ENCODE peak calls at places on chromosomes 11 and 22, in ten cellular contexts. V, F, W, T, S, J, Z, O, E and K are unnamed samples.

GRCh38 chr11:64186205-64187165 is 514 bp downstream of the STIP1 start:
- DNase-seq in V (peak; percentile 20), F (no peak), W (no peak), T (peak; percentile 31), S (no peak), J (no peak), Z (peak; percentile 58), O (no peak), E (peak; percentile 34), K (no peak)

GRCh38 chr11:130177782-130178181 is 18.2 kb downstream of the ST14 start:
- DNase-seq in V (no peak), F (no peak), W (no peak), T (no peak), S (no peak), J (no peak), Z (no peak), O (no peak), E (no peak), K (no peak)

GRCh38 chr11:43923327-43924111 is 18.9 kb upstream of the C11orf96 start:
- DNase-seq in V (peak; percentile 46), F (no peak), W (peak; percentile 79), T (peak; percentile 67), S (no peak), J (peak; percentile 85), Z (no peak), O (no peak), E (no peak), K (no peak)

GRCh38 chr22:36208934-36209333 is 7.3 kb upstream of the APOL4 start:
- DNase-seq in V (no peak), F (no peak), W (no peak), T (no peak), S (no peak), J (no peak), Z (no peak), O (no peak), E (no peak), K (no peak)

GRCh38 chr11:15374418-15374817 is 259.7 kb downstream of the INSC start:
- DNase-seq in V (no peak), F (no peak), W (no peak), T (no peak), S (no peak), J (no peak), Z (no peak), O (no peak), E (no peak), K (no peak)

GRCh38 chr22:45008853-45009751 is 703 bp downstream of the PHF21B start:
- DNase-seq in V (peak; percentile 10), F (no peak), W (no peak), T (peak; percentile 7), S (no peak), J (peak; percentile 45), Z (no peak), O (no peak), E (no peak), K (no peak)

GRCh38 chr22:42978453-42979103 is 36.4 kb downstream of the PACSIN2 start:
- DNase-seq in V (peak; percentile 64), F (no peak), W (no peak), T (peak; percentile 63), S (no peak), J (peak; percentile 75), Z (no peak), O (no peak), E (no peak), K (no peak)

GRCh38 chr11:34866375-34866774 is 49.8 kb downstream of the APIP start:
- DNase-seq in V (no peak), F (no peak), W (no peak), T (no peak), S (no peak), J (peak; percentile 79), Z (peak; percentile 8), O (no peak), E (no peak), K (no peak)

GRCh38 chr11:126423743-126424142 is 68.3 kb downstream of the ST3GAL4 start:
- DNase-seq in V (no peak), F (no peak), W (no peak), T (no peak), S (no peak), J (no peak), Z (no peak), O (no peak), E (no peak), K (no peak)